ENCODE peak calls at places on chromosomes 2 and 18, in seven cellular contexts. L is GM23248; G is hepatocyte; D is effector memory CD4-positive, alpha-beta T cell; F is A549; V is aorta; J is Karpas-422. W is an unnamed sample. For H3K4me1, the result is how much of the 10 kb centered on the place peaks cover.

GRCh38 chr18:77223653-77224052 is 26.0 kb upstream of the GALR1 start:
- DNase-seq in J (no peak), V (no peak), L (peak), G (no peak), D (no peak), F (no peak), W (no peak)

GRCh38 chr2:6772366-6772710 is 93.4 kb downstream of the CMPK2 start:
- DNase-seq in D (no peak), G (peak), V (no peak), F (no peak), L (no peak), J (peak), W (no peak)

GRCh38 chr2:231666171-231667095 is 41.9 kb upstream of the PTMA start:
- DNase-seq in D (no peak), L (peak), G (peak), V (peak), J (peak), F (peak), W (peak)

GRCh38 chr2:100180503-100180902 is 38.1 kb upstream of the AFF3 start:
- DNase-seq in J (no peak), G (no peak), V (no peak), D (no peak), F (no peak), L (no peak), W (no peak)

GRCh38 chr18:40874233-40874632 is 1080.8 kb upstream of the PIK3C3 start:
- DNase-seq in V (no peak), G (no peak), D (no peak), J (no peak), L (peak), F (no peak), W (no peak)

GRCh38 chr18:62832282-62832681 is 116.9 kb downstream of the PHLPP1 start:
- DNase-seq in D (no peak), F (no peak), L (no peak), G (no peak), V (no peak), J (no peak), W (no peak)

GRCh38 chr2:7766302-7766701 is 849.1 kb downstream of the RNF144A start:
- DNase-seq in F (no peak), G (no peak), J (no peak), V (no peak), D (no peak), L (no peak), W (no peak)

GRCh38 chr2:45993476-45993991 is 303.7 kb upstream of the EPAS1 start:
- DNase-seq in L (peak), J (peak), G (peak), F (peak), V (no peak), D (no peak), W (peak)

GRCh38 chr2:51247252-51247651 is 215.3 kb upstream of the NRXN1 start:
- DNase-seq in G (no peak), J (no peak), F (no peak), D (no peak), V (no peak), L (no peak), W (no peak)

GRCh38 chr2:224819075-224819474 is 102.9 kb upstream of the CCDC195 start:
- DNase-seq in G (no peak), J (no peak), F (no peak), V (no peak), D (no peak), L (no peak), W (no peak)

GRCh38 chr2:161243312-161243711 is 64.9 kb upstream of the PSMD14 start:
- DNase-seq in F (no peak), D (no peak), V (no peak), L (no peak), G (no peak), J (peak), W (no peak)

GRCh38 chr2:29450823-29451222 is 335.6 kb downstream of the CLIP4 start:
- DNase-seq in G (no peak), F (no peak), J (no peak), D (no peak), L (no peak), V (no peak), W (no peak)

GRCh38 chr18:22210331-22210754 is 41.0 kb downstream of the GATA6 start:
- DNase-seq in F (peak), D (no peak), G (peak), L (peak), V (no peak), J (no peak), W (no peak)

GRCh38 chr2:70214958-70215357 is 24.1 kb upstream of the C2orf42 start:
- DNase-seq in F (no peak), J (no peak), D (no peak), L (peak), G (no peak), V (no peak), W (no peak)

GRCh38 chr2:191899442-191899841 is 52.6 kb upstream of the CAVIN2 start:
- DNase-seq in G (no peak), D (no peak), V (no peak), F (peak), J (no peak), L (peak), W (no peak)

GRCh38 chr18:2907459-2908145 is 60.8 kb downstream of the EMILIN2 start:
- DNase-seq in G (no peak), V (no peak), J (no peak), L (peak), D (no peak), F (no peak), W (no peak)

GRCh38 chr2:224284134-224284946 is 117.6 kb downstream of the FAM124B start:
- DNase-seq in J (peak), L (peak), D (no peak), G (peak), F (peak), V (no peak), W (no peak)

GRCh38 chr2:26758790-26759321 is 5.2 kb upstream of the SLC35F6 start:
- DNase-seq in D (no peak), J (no peak), F (no peak), V (no peak), L (no peak), G (no peak), W (peak)

GRCh38 chr2:96918754-96919550 is 49.1 kb upstream of the SEMA4C start:
- DNase-seq in G (no peak), V (no peak), D (no peak), L (no peak), J (no peak), F (no peak), W (no peak)

GRCh38 chr2:176158855-176159677 is 2.0 kb downstream of the HOXD3 start:
- DNase-seq in G (no peak), D (no peak), F (no peak), L (no peak), J (no peak), V (peak), W (no peak)

GRCh38 chr2:72916743-72917137 is 579 bp upstream of the EMX1 start:
- DNase-seq in G (no peak), V (peak), F (no peak), D (no peak), J (no peak), L (no peak), W (no peak)

GRCh38 chr2:24409700-24410556 is 49.6 kb upstream of the ITSN2 start:
- DNase-seq in V (no peak), F (peak), J (peak), D (no peak), G (peak), L (peak), W (no peak)

DNA sequence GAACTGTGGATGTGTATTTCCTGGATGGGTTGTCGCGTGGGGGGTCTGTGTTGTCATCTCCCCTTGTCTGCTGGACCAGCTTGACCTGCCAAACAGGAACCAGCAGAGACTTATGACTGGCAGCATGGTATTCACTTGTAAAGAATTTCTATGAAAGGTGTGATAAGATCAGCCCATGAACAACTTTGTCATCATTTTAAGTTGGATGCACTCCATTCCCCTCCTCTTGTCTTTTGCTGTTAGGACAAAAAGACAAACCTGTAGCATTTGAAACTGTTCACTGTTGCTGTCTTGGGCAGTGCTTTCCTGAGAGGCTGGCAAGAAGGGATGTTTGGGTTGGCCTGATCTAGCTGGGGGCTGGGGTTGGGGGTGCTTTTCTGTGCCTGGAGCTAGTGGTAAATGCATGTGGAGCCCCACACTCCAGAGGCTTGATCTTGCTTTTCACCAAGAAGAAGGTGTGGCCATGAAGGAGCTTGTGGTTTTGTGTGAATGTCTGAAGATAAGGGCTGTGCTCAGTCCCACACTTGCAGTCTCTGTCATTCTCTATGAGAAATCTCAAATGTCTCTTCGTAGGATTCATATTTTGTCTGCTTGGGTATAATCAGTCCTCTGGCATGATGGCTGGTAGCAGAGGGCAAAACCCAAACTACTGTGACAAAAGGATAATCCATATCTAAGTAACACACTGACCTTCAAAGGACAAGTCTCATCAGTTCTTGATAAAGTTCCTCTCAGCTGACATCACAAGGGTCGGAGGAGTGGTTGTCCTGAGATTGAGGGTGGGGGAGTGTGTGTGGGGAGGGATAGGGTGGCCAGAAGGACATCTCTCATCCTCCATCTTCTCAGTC is 39.0 kb downstream of the RALB start:
- DNase-seq in V (no peak), J (no peak), F (no peak), L (peak), D (no peak), G (no peak), W (no peak)
- H3K27ac ChIP-seq in V (no peak), J (no peak), F (no peak), L (peak), D (no peak), G (no peak), W (no peak)

DNA sequence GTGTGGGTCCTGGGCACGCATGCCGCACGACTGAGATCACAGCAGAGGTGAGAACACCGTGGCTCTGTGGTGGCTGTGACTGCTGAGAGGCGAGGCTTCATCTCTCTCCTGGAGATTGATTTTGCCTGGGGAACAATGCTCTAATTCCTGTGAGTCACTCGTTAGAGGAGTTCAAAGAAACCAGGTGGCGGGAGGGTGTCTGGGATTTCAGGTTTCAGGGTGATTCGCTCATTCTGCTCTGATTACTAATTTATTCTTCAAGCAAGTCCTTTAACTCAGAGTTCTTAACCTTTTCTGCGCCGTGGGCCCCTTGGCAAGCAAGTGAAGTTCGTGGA is 56.3 kb downstream of the GLI2 start:
- DNase-seq in J (no peak), D (no peak), V (no peak), F (no peak), G (no peak), L (peak), W (no peak)
- H3K4me1 ChIP-seq in J (under half), D (under half), V (under half), F (under half), G (under half), L (under half), W (under half)

GRCh38 chr2:11377915-11378649 is 33.6 kb upstream of the ROCK2 start:
- DNase-seq in F (no peak), V (no peak), G (no peak), D (no peak), J (peak), L (no peak), W (no peak)
- H3K27ac ChIP-seq in F (peak), V (peak), G (no peak), D (no peak), J (no peak), L (no peak), W (peak)

GRCh38 chr2:1219901-1220691 is 193.2 kb upstream of the TPO start:
- DNase-seq in L (peak), V (no peak), J (no peak), F (no peak), D (no peak), G (no peak), W (peak)
- H3K4me1 ChIP-seq in L (under half), V (under half), J (under half), F (under half), D (under half), G (under half), W (under half)

DNA sequence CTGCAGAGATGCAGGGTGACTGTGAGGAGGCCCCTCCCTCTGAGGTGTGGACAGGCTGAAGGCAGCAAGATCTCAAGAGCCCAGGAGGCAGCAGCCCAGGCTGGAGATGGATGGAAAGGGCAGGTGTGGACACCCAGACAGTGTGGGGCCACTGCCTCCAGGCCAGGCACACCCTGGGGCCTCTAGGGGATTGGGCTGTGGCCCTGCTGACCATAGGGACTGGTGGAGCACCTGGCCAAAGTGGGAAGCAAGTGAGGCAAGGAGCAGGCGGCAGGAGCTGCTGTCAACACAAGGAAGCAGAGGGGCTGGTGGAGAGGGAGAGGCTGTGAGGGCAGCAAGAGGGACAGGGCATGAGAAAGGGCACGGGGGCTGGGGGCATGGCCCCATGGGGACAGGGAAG is 10.8 kb downstream of the SNED1 start:
- DNase-seq in J (no peak), F (no peak), L (no peak), G (peak), D (no peak), V (peak), W (peak)
- H3K27ac ChIP-seq in J (no peak), F (no peak), L (peak), G (peak), D (no peak), V (no peak), W (no peak)

GRCh38 chr18:44911260-44911659 is 230.6 kb downstream of the SETBP1 start:
- DNase-seq in J (no peak), L (no peak), F (no peak), V (no peak), G (no peak), D (no peak), W (no peak)
- H3K4me1 ChIP-seq in J (under half), L (under half), F (under half), V (under half), G (under half), D (under half), W (under half)

GRCh38 chr2:205771063-205771462 is 88.8 kb downstream of the NRP2 start:
- DNase-seq in G (peak), V (no peak), L (no peak), D (no peak), F (peak), J (no peak), W (no peak)

GRCh38 chr2:205770557-205770956 is 88.3 kb downstream of the NRP2 start:
- DNase-seq in G (no peak), V (no peak), D (no peak), F (no peak), J (no peak), L (no peak), W (no peak)

GRCh38 chr2:205769879-205770278 is 87.6 kb downstream of the NRP2 start:
- DNase-seq in G (no peak), L (no peak), F (no peak), J (no peak), V (no peak), D (no peak), W (no peak)

GRCh38 chr2:205772983-205773382 is 90.7 kb downstream of the NRP2 start:
- DNase-seq in V (no peak), J (no peak), L (no peak), G (no peak), D (no peak), F (no peak), W (no peak)

DNA sequence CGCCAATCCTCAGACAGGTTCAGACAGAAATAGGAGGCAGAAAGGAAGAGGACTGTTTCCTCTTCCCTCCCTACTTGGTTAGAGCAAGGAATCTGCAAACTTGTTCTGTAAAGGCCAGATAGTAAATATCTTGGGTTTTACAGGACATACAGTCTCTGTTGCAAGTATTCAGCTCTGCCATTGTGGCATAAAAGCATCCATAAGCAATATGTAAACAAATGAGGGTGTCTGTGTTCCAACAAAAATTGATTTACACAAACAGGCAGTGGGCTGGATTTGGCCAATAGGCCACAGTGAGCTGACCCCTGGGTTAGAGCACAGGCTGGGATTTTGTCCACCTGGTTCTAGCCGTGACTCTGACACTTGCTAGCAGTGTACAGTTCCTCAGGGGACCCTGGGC is 89.4 kb downstream of the NRP2 start:
- DNase-seq in J (no peak), V (no peak), D (no peak), F (no peak), L (no peak), G (no peak), W (no peak)
- H3K27ac ChIP-seq in J (no peak), V (no peak), D (no peak), F (peak), L (no peak), G (peak), W (no peak)

GRCh38 chr2:196274387-196274809 is 103.0 kb upstream of the STK17B start:
- DNase-seq in G (peak), D (no peak), J (peak), L (peak), V (no peak), F (no peak), W (no peak)

GRCh38 chr2:196268022-196268421 is 96.6 kb upstream of the STK17B start:
- DNase-seq in J (no peak), V (no peak), F (no peak), D (no peak), L (no peak), G (no peak), W (no peak)

GRCh38 chr2:196275646-196276352 is 104.4 kb upstream of the STK17B start:
- DNase-seq in G (peak), F (peak), V (no peak), D (no peak), L (peak), J (peak), W (no peak)

GRCh38 chr2:196268538-196269338 is 97.4 kb upstream of the STK17B start:
- DNase-seq in F (no peak), V (no peak), G (no peak), L (no peak), J (peak), D (no peak), W (no peak)

GRCh38 chr2:196271786-196272185 is 100.4 kb upstream of the STK17B start:
- DNase-seq in J (no peak), V (no peak), F (no peak), D (no peak), G (no peak), L (no peak), W (no peak)
- H3K4me1 ChIP-seq in J (half or more), V (under half), F (half or more), D (half or more), G (under half), L (under half), W (under half)

W was measured in kidney.